ENCODE peak calls at places on chromosomes 13 and 19, in four cellular contexts. U is GM12878, A is GM12891, P is K562. C is an unnamed sample.
A peak's percentile ranks its signal among the peaks of the same experiment; 100 is the strongest.

GRCh38 chr19:2246801-2247361 is 2.2 kb upstream of the AMH start:
- DNase-seq in P (no peak), U (no peak), A (no peak), C (no peak)

GRCh38 chr13:109787135-109787954 is 962 bp upstream of the IRS2 start:
- DNase-seq in A (no peak), P (peak; percentile 41), U (no peak), C (no peak)

GRCh38 chr19:17526922-17527321 is 15.5 kb downstream of the PGLS start:
- DNase-seq in U (peak; percentile 44), P (no peak), A (peak; percentile 47), C (no peak)

GRCh38 chr19:45972081-45972943 is 1.4 kb downstream of the NOVA2 start:
- DNase-seq in A (no peak), U (no peak), P (peak; percentile 32), C (peak; percentile 10)

GRCh38 chr19:14492756-14493337 is 3.1 kb downstream of the GIPC1 start:
- DNase-seq in U (no peak), P (no peak), A (no peak), C (no peak)

GRCh38 chr19:50344661-50345318 is 15.6 kb upstream of the KCNC3 start:
- DNase-seq in P (no peak), A (no peak), U (peak; percentile 90), C (no peak)

GRCh38 chr13:86510792-86511191 is 711.6 kb upstream of the SLITRK6 start:
- DNase-seq in A (no peak), P (no peak), U (no peak), C (no peak)

GRCh38 chr13:29654807-29655547 is 59.5 kb upstream of the SLC7A1 start:
- DNase-seq in A (no peak), P (no peak), U (no peak), C (no peak)

GRCh38 chr13:42355118-42355840 is 83.3 kb downstream of the AKAP11 start:
- DNase-seq in A (no peak), P (no peak), U (no peak), C (no peak)

GRCh38 chr19:46787331-46788100 is 878 bp downstream of the SLC1A5 start:
- DNase-seq in A (no peak), U (no peak), P (no peak), C (peak; percentile 64)

GRCh38 chr19:8240274-8241229 is 31.4 kb downstream of the CERS4 start:
- DNase-seq in U (peak; percentile 56), A (peak; percentile 78), P (peak; percentile 95), C (peak; percentile 82)
- TF ChIP-seq POLR2AphosphoS5 in U (no peak), A (no peak), P (no peak), C (no peak)

DNA sequence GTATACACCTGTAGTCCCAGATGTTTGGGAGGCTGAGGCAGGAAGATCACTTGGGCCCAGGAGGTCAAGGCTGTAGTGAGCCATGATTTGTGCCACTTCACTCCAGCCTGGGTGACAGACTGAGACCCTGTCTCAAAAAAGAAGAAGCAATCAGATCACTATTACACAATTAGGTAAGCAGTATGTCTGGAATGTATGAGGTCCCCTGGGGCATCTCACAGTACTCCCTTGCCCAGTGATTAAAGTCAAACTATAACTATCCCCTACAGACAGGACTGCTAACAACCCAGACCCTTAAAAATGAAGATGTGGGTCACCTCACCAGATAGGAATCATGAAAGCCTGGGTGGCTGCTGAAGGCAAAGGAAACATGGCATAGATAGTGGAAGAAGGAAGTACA is 9.4 kb upstream of the PAN3 start:
- DNase-seq in P (no peak), U (no peak), A (no peak), C (no peak)
- TF ChIP-seq SPI1 in P (no peak), U (no peak), A (no peak), C (no peak)

GRCh38 chr19:35266149-35266903 is 2.4 kb upstream of the USF2 start:
- DNase-seq in U (no peak), P (no peak), A (no peak), C (no peak)
- TF ChIP-seq POLR2AphosphoS5 in U (no peak), P (peak; percentile 7), A (no peak), C (no peak)

GRCh38 chr13:30976041-30976440 is 43.6 kb downstream of the TEX26 start:
- DNase-seq in A (no peak), P (no peak), U (no peak), C (no peak)
- TF ChIP-seq SPI1 in A (no peak), P (no peak), U (no peak), C (no peak)

DNA sequence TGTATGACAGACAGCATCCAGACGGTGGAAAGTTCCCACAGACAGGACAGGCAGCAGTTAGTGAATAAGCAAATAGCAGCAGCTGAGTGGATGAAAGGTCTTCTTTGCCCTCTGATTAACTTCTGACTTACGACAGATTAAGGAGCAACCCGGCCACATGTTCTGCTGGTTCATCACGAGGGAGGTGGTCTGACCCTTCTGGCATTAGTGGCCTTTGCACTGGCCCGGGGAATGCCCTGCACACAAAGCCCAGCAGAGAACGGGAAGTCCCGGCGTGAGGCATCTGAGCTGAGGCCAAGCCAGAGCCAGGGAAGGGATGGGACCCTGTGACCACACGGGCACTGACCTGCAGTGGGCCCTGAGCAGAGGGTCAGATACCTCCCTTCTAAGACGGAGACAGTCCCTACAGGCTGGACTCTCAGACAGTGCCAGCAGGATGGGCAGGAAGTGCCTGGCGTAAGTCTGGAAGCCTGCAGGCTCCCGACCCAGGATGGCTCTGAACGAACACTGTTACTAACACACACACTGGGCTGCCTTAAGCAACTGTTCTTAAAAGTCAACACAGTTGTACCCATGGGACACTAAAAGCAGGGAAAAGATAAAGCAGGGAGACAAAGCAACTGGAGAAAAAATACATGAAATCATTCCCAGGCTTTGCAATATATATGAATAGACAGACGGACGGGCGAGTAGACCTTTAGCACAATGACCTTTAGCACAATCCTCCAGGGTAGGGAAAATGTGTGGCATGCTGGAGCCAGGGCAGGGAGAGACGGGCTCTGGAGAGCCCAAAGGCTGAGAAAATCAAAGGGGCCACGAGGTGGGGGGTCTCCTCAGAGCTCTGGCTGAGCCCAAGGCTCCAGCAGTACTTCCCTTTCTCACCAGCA is 6.3 kb downstream of the C19orf12 start:
- DNase-seq in A (no peak), U (no peak), P (no peak), C (no peak)
- TF ChIP-seq POLR2AphosphoS5 in A (no peak), U (no peak), P (no peak), C (no peak)

DNA sequence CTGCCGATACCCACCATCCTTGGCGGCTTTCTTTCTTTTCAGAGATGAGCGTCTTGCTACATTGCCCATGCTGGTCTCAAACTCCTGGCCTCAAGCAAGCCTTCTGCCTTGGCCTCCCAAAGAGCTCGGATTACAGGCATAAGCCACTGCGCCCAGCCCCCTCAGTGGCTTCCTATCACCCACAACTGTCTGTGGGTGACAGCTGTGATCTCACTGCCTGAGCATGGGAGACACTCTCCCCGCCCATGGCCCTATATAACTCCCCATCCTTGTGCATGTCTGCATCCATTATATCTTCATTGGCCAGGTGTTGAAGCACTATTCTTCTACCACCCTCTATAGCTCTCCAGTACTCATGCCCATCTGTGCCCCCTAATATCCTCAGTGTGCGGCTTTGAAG is 76.2 kb downstream of the PTPRS start:
- DNase-seq in P (no peak), U (no peak), A (no peak), C (no peak)
- TF ChIP-seq SPI1 in P (no peak), U (no peak), A (no peak), C (no peak)

DNA sequence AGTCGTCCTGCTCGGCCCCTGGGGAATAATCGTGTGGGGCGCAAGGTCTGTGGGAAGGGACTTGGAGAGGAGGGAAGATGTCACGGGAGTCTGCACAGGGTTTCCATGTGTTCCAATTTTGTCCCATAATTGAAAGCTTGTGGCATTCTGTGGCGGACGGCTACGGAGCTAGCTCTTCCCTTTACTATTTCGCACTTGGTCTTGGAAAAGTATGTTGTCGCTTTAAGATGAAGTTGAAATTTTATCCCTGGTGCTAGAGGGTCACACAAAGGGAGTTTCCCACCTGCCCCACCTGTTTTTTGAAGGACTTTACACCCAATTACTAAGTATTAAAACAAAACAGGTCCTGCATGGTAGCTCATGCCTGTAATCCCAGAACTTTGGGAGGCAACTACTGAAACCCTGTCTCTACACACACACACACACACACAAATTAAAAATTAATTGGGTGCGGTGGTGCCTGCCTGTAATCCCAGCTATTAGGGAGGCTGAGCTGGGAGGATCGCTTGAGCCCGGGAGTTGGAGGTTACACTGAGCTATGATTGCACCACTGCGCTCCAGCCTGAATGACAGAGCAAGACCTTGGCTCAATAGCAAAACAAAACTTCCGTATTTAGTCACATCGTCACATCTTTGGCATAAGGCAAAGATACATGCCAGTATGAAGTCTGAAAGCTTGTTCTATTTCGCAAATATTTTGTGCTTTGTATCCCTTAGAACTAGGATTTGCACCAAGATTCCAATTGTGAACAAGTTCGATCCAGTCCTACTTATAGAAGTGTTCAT is 1.0 kb upstream of the TPT1 start:
- DNase-seq in U (no peak), P (no peak), A (no peak), C (no peak)
- TF ChIP-seq POLR2AphosphoS5 in U (no peak), P (no peak), A (no peak), C (no peak)

GRCh38 chr13:101626925-101627555 is 174.6 kb downstream of the ITGBL1 start:
- DNase-seq in A (peak; percentile 1), U (peak; percentile 57), P (no peak), C (no peak)
- TF ChIP-seq SPI1 in A (no peak), U (no peak), P (no peak), C (no peak)

GRCh38 chr19:19500975-19501644 is 14.2 kb downstream of the TSSK6 start:
- DNase-seq in U (no peak), A (no peak), P (no peak), C (no peak)
- TF ChIP-seq POLR2AphosphoS5 in U (no peak), A (no peak), P (no peak), C (no peak)

DNA sequence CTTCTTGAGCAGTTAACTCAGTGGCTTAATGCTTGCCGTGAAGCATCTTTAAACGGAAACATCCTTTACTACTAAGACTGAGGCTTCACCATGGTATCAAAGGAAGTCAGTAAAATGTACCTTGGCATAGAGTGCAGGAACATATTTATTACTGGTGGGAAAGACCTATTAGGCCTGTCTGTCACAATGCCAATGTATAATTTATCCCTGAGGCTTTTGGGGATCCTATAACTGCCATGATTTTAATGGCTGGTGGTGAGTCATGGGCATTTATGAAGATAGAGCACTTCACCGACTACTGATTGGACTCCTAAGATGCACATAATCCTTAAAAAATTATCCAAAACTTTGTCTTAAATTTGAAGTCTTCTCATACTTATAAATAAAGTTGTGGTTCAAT is 79.6 kb downstream of the FGF14 start:
- DNase-seq in P (no peak), A (no peak), U (no peak), C (no peak)
- TF ChIP-seq SPI1 in P (no peak), A (no peak), U (no peak), C (no peak)